ENCODE peak calls at places on chromosomes 1 and 21, in eight cellular contexts. D is stimulated activated CD4-positive, alpha-beta T cell treated with anti-CD3 and anti-CD28 coated beads, Interleukin-12 subunit alpha, Interleukin-12 subunit beta, amount 100 ng/mL, for 48 hours; Z is NCI-H526 treated with DMSO at 0.1 percent for 48 hours; C is GM03348; F is AG08396; G is A673; L is D341Med; U is left lung. Y is an unnamed sample.

GRCh38 chr1:238101923-238102322 is 211.2 kb upstream of the ZP4 start:
- DNase-seq in D (no peak), Z (no peak), C (no peak), F (no peak), G (no peak), L (no peak), U (no peak), Y (no peak)

GRCh38 chr21:42568834-42569731 is 55.4 kb downstream of the SLC37A1 start:
- DNase-seq in D (no peak), Z (peak; percentile 4), C (no peak), F (no peak), G (no peak), L (no peak), U (peak; percentile 73), Y (no peak)

GRCh38 chr1:234994411-234995295 is 134.0 kb downstream of the TOMM20 start:
- DNase-seq in D (no peak), Z (no peak), C (no peak), F (no peak), G (no peak), L (no peak), U (no peak), Y (no peak)

GRCh38 chr21:42125571-42126544 is 54.7 kb downstream of the UMODL1 start:
- DNase-seq in D (no peak), Z (no peak), C (peak; percentile 75), F (peak; percentile 61), G (peak; percentile 30), L (no peak), U (peak; percentile 76), Y (peak; percentile 41)

GRCh38 chr1:25583519-25584370 is 32.8 kb upstream of the MAN1C1 start:
- DNase-seq in D (no peak), Z (no peak), C (no peak), F (no peak), G (no peak), L (no peak), U (no peak), Y (no peak)

GRCh38 chr1:23627065-23627464 is 64.5 kb upstream of the RPL11 start:
- DNase-seq in D (no peak), Z (no peak), C (no peak), F (no peak), G (no peak), L (no peak), U (no peak), Y (no peak)

GRCh38 chr1:200182701-200183100 is 155.2 kb downstream of the NR5A2 start:
- DNase-seq in D (no peak), Z (no peak), C (no peak), F (no peak), G (no peak), L (no peak), U (no peak), Y (no peak)

GRCh38 chr1:93805027-93805426 is 74.0 kb downstream of the DNTTIP2 start:
- DNase-seq in D (no peak), Z (no peak), C (peak; percentile 43), F (no peak), G (no peak), L (no peak), U (no peak), Y (peak; percentile 64)

GRCh38 chr1:161989108-161989507 is 34.6 kb downstream of the OLFML2B start:
- DNase-seq in D (no peak), Z (no peak), C (no peak), F (no peak), G (no peak), L (no peak), U (no peak), Y (peak; percentile 16)

GRCh38 chr1:154501423-154502065 is 475 bp upstream of the TDRD10 start:
- DNase-seq in D (no peak), Z (no peak), C (peak; percentile 41), F (no peak), G (no peak), L (peak; percentile 53), U (peak; percentile 87), Y (no peak)

GRCh38 chr21:45074048-45074817 is at the start of gene ADARB1:
- DNase-seq in D (no peak), Z (peak; percentile 58), C (peak; percentile 98), F (peak; percentile 92), G (peak; percentile 81), L (peak; percentile 99), U (peak; percentile 89), Y (peak; percentile 70)

GRCh38 chr21:42234026-42234425 is 15.1 kb downstream of the ABCG1 start:
- DNase-seq in D (no peak), Z (no peak), C (no peak), F (no peak), G (no peak), L (no peak), U (no peak), Y (no peak)

GRCh38 chr21:43703068-43703880 is 15.7 kb upstream of the PDXK start:
- DNase-seq in D (no peak), Z (no peak), C (peak; percentile 72), F (no peak), G (no peak), L (no peak), U (peak; percentile 80), Y (peak; percentile 79)

GRCh38 chr1:23019851-23020625 is 770 bp downstream of the KDM1A start:
- DNase-seq in D (peak; percentile 9), Z (peak; percentile 59), C (peak; percentile 39), F (peak; percentile 41), G (peak; percentile 50), L (peak; percentile 61), U (peak; percentile 83), Y (peak; percentile 49)

GRCh38 chr1:109132980-109133379 is 19.1 kb downstream of the ELAPOR1 start:
- DNase-seq in D (no peak), Z (no peak), C (no peak), F (no peak), G (no peak), L (no peak), U (no peak), Y (no peak)

GRCh38 chr1:37476087-37476452 is 1.7 kb downstream of the ZC3H12A start:
- DNase-seq in D (no peak), Z (no peak), C (no peak), F (no peak), G (no peak), L (no peak), U (no peak), Y (no peak)

GRCh38 chr1:40382110-40382464 is 8.6 kb downstream of the SMAP2 start:
- DNase-seq in D (no peak), Z (no peak), C (no peak), F (no peak), G (no peak), L (no peak), U (no peak), Y (peak; percentile 20)